ENCODE peak calls at places on chromosomes 11 and 22, in six cellular contexts. Z is neural progenitor cell, E is tibial artery, J is cardiac muscle cell, F is choroid plexus epithelial cell, A is progenitor cell of endocrine pancreas. I is an unnamed sample.
A peak's percentile ranks its signal among the peaks of the same experiment; 100 is the strongest.

GRCh38 chr11:22711212-22711770 is 44.9 kb downstream of the GAS2 start:
- DNase-seq in E (no peak), Z (no peak), J (no peak), A (no peak), F (no peak), I (no peak)

GRCh38 chr11:101497292-101497691 is 86.5 kb downstream of the TRPC6 start:
- DNase-seq in E (no peak), Z (no peak), F (no peak), J (no peak), A (no peak), I (no peak)

GRCh38 chr11:85821636-85822035 is 10.7 kb upstream of the SYTL2 start:
- DNase-seq in J (no peak), A (no peak), E (no peak), F (peak; percentile 32), Z (no peak), I (no peak)

GRCh38 chr11:15166204-15166603 is 51.5 kb downstream of the INSC start:
- DNase-seq in J (no peak), F (peak; percentile 19), Z (no peak), A (no peak), E (no peak), I (no peak)

GRCh38 chr11:99791354-99791753 is 770.6 kb downstream of the CNTN5 start:
- DNase-seq in F (no peak), E (no peak), A (no peak), J (no peak), Z (no peak), I (no peak)

GRCh38 chr22:22322792-22323191 is 78.2 kb downstream of the VPREB1 start:
- DNase-seq in E (no peak), J (no peak), F (no peak), Z (no peak), A (no peak), I (no peak)

GRCh38 chr22:22691055-22691454 is 46.6 kb downstream of the GGTLC2 start:
- DNase-seq in J (peak; percentile 30), A (no peak), F (no peak), E (no peak), Z (no peak), I (no peak)

GRCh38 chr11:7672276-7672959 is 882 bp downstream of the CYB5R2 start:
- DNase-seq in Z (no peak), A (no peak), F (no peak), J (no peak), E (no peak), I (no peak)

GRCh38 chr11:134592391-134592990 is 180.4 kb upstream of the B3GAT1 start:
- DNase-seq in J (peak; percentile 3), Z (peak; percentile 86), A (peak; percentile 40), F (peak; percentile 21), E (no peak), I (peak; percentile 79)

GRCh38 chr11:3043315-3043871 is 13.8 kb downstream of the CARS1 start:
- DNase-seq in A (no peak), E (peak; percentile 88), F (no peak), J (peak; percentile 53), Z (no peak), I (no peak)

GRCh38 chr11:1830119-1830499 is 4.7 kb upstream of the SYT8 start:
- DNase-seq in F (no peak), E (no peak), J (peak; percentile 21), A (no peak), Z (no peak), I (no peak)

GRCh38 chr22:37020192-37020479 is 594 bp downstream of the MPST start:
- DNase-seq in E (peak; percentile 39), A (no peak), Z (no peak), J (peak; percentile 57), F (peak; percentile 66), I (no peak)

GRCh38 chr22:42752912-42753311 is 32.2 kb upstream of the A4GALT start:
- DNase-seq in Z (no peak), E (no peak), J (peak; percentile 46), A (no peak), F (no peak), I (no peak)

DNA sequence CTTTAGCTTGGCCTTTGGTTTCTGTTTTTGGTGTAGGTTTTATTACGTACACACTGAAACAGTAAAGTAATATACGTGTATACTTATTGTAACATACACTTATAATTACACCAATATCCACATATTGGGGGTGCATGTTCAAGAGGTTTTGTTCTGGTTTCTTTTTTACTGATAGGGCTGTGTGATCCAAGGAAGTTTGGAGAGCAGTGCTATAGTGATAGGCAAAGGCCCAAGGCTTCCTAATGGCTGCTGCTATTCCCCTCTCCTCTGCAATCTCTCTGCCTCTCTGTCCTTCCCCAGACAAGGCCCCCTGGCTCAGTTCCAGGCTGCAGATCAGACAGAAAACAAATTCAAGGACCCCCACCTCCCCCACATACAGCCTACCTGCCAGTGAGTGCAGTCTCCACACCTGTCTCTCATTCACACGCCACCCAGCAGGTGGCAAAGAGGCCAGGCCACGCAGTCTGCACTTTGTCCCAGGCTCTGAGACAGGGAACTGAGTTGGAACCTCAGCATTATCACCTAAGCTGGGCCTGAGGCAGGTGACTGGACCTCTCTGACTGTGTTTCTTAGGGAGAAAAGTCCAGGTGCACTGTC is 15.1 kb downstream of the TMEM184B start:
- DNase-seq in E (no peak), J (no peak), Z (no peak), A (no peak), F (no peak), I (no peak)
- TF ChIP-seq CTCF in E (no peak), J (no peak), Z (no peak), A (peak; percentile 22), F (no peak), I (no peak)

GRCh38 chr11:133507185-133507584 is 25.1 kb downstream of the OPCML start:
- DNase-seq in F (no peak), E (no peak), A (no peak), J (no peak), Z (no peak), I (peak; percentile 46)
- TF ChIP-seq CTCF in F (no peak), E (no peak), A (no peak), J (no peak), Z (no peak), I (no peak)

GRCh38 chr11:46305295-46305694 is 27.8 kb downstream of the CREB3L1 start:
- DNase-seq in A (no peak), E (no peak), J (peak; percentile 81), F (peak; percentile 69), Z (no peak), I (no peak)
- TF ChIP-seq CTCF in A (no peak), E (no peak), J (peak; percentile 36), F (peak; percentile 55), Z (no peak), I (no peak)

DNA sequence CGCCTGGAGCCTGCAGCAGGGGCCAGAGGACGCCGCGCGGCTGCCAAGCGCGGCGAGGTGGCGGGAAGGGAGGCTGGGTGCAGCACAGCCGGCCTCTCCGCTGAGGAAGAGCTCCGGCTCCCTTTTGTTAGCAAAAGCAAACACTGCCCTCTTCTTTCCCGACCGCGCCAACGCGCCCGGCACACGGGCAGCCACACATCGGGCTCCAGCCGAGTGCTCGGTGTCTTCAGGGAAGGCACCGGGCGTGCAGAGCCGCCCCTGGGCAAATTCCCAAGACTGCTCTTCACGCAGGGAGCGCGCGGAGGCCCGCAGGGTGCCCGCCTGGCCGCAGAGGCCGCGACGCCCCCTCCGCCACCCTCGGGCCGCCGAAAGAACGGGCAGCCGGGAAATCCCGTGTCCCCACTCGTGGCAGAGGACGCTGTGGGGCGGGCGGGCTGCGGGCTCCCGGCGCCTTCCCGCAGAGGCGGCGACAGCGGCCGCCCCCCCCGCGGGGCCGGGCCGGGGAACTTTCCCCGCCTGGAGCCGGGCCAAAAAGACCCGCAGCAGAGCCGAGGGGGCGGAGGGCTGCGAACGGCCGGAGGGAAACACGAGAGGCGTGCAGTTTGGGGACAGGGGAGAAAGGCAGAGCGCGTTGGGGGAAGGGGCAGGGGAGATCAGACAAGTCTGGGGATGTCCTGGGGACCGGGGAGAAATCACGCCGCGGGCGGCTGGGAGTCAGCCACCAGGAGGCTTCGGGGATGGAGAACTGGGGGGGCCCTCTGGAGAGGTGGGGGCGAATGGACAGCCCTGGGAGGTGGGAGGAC is 931 bp downstream of the CADM1 start:
- DNase-seq in E (peak; percentile 38), F (peak; percentile 15), A (peak; percentile 26), Z (peak; percentile 85), J (peak; percentile 29), I (peak; percentile 85)
- TF ChIP-seq CTCF in E (no peak), F (peak; percentile 38), A (peak; percentile 15), Z (no peak), J (peak; percentile 24), I (peak; percentile 63)

GRCh38 chr11:57662893-57663292 is 5.0 kb upstream of the ZDHHC5 start:
- DNase-seq in Z (no peak), E (no peak), J (no peak), F (no peak), A (no peak), I (no peak)
- TF ChIP-seq CTCF in Z (peak; percentile 14), E (no peak), J (no peak), F (peak; percentile 19), A (no peak), I (no peak)

GRCh38 chr11:62506413-62506940 is 40.1 kb downstream of the AHNAK start:
- DNase-seq in F (no peak), E (no peak), A (no peak), J (no peak), Z (no peak), I (no peak)

GRCh38 chr11:62502030-62502730 is 44.4 kb downstream of the AHNAK start:
- DNase-seq in Z (no peak), E (no peak), F (no peak), J (no peak), A (no peak), I (no peak)

GRCh38 chr11:62505784-62506145 is 40.8 kb downstream of the AHNAK start:
- DNase-seq in A (no peak), J (peak; percentile 24), F (no peak), E (no peak), Z (no peak), I (no peak)

GRCh38 chr11:62505112-62505783 is 41.4 kb downstream of the AHNAK start:
- DNase-seq in J (peak; percentile 24), A (no peak), E (peak; percentile 35), Z (peak; percentile 63), F (no peak), I (no peak)

GRCh38 chr11:62504158-62504973 is 42.2 kb downstream of the AHNAK start:
- DNase-seq in Z (peak; percentile 33), A (no peak), F (no peak), J (no peak), E (no peak), I (no peak)
- TF ChIP-seq CTCF in Z (no peak), A (no peak), F (no peak), J (no peak), E (no peak), I (no peak)

GRCh38 chr11:6320411-6321207 is at the start of gene CAVIN3:
- DNase-seq in E (peak; percentile 90), A (peak; percentile 26), F (peak; percentile 89), Z (peak; percentile 73), J (peak; percentile 89), I (peak; percentile 88)

GRCh38 chr11:6321961-6322362 is 1.7 kb upstream of the CAVIN3 start:
- DNase-seq in A (no peak), Z (peak; percentile 67), E (no peak), J (peak; percentile 60), F (peak; percentile 38), I (no peak)

GRCh38 chr11:6326303-6326702 is 6.0 kb upstream of the CAVIN3 start:
- DNase-seq in F (no peak), Z (no peak), E (no peak), J (no peak), A (no peak), I (no peak)

GRCh38 chr11:6321356-6321755 is 1.1 kb upstream of the CAVIN3 start:
- DNase-seq in F (no peak), J (no peak), E (peak; percentile 48), A (no peak), Z (peak; percentile 14), I (no peak)

GRCh38 chr11:6323291-6323905 is 3.1 kb upstream of the CAVIN3 start:
- DNase-seq in A (no peak), E (no peak), F (no peak), Z (no peak), J (no peak), I (no peak)
- TF ChIP-seq CTCF in A (no peak), E (no peak), F (no peak), Z (peak; percentile 3), J (no peak), I (no peak)